ENCODE peak calls at places on chromosomes 5 and 9, in six cellular contexts. X is PC-9, T is lower lobe of right lung, E is bronchial epithelial cell, U is AG10803, P is cardiac fibroblast. J is an unnamed sample.

GRCh38 chr5:41656597-41656996 is 146.2 kb upstream of the PLCXD3 start:
- DNase-seq in E (peak), U (no peak), X (no peak), P (no peak), T (no peak), J (no peak)

GRCh38 chr5:2757563-2758311 is 6.3 kb upstream of the IRX2 start:
- DNase-seq in U (peak), X (peak), T (peak), P (peak), E (peak), J (no peak)

GRCh38 chr5:82163459-82164108 is 114.6 kb downstream of the RPS23 start:
- DNase-seq in T (no peak), U (peak), P (peak), X (no peak), E (peak), J (no peak)

GRCh38 chr5:173294673-173295320 is 33.4 kb downstream of the STC2 start:
- DNase-seq in X (no peak), E (no peak), U (no peak), P (no peak), T (no peak), J (no peak)

GRCh38 chr5:57863661-57864060 is 381.1 kb upstream of the ACTBL2 start:
- DNase-seq in P (no peak), U (peak), X (peak), E (no peak), T (no peak), J (no peak)

GRCh38 chr5:343461-344401 is 22.2 kb downstream of the AHRR start:
- DNase-seq in E (peak), P (peak), U (peak), X (no peak), T (peak), J (no peak)

GRCh38 chr5:172906436-172906835 is 52.8 kb upstream of the RPL26L1 start:
- DNase-seq in X (no peak), T (no peak), P (peak), E (no peak), U (peak), J (no peak)

GRCh38 chr9:127570533-127571111 is 41.5 kb upstream of the STXBP1 start:
- DNase-seq in P (no peak), E (no peak), T (no peak), X (peak), U (no peak), J (no peak)

GRCh38 chr5:83711982-83712601 is 8.6 kb downstream of the HAPLN1 start:
- DNase-seq in T (no peak), X (peak), P (peak), U (peak), E (peak), J (peak)

GRCh38 chr9:14547245-14548060 is 145.8 kb downstream of the ZDHHC21 start:
- DNase-seq in P (no peak), E (no peak), U (no peak), T (no peak), X (no peak), J (no peak)

GRCh38 chr9:130539473-130540223 is 39.7 kb upstream of the FUBP3 start:
- DNase-seq in P (peak), X (peak), T (no peak), U (peak), E (peak), J (peak)

GRCh38 chr5:9337908-9338307 is 208.0 kb downstream of the SEMA5A start:
- DNase-seq in E (peak), U (peak), P (peak), X (no peak), T (no peak), J (no peak)

GRCh38 chr5:9338796-9339195 is 207.1 kb downstream of the SEMA5A start:
- DNase-seq in U (no peak), P (no peak), E (no peak), T (no peak), X (no peak), J (no peak)

GRCh38 chr5:9340095-9340494 is 205.8 kb downstream of the SEMA5A start:
- DNase-seq in T (no peak), E (no peak), P (peak), U (peak), X (no peak), J (no peak)

GRCh38 chr5:9342161-9342787 is 203.6 kb downstream of the SEMA5A start:
- DNase-seq in U (no peak), P (no peak), E (no peak), T (no peak), X (no peak), J (no peak)

GRCh38 chr5:9339206-9339818 is 206.6 kb downstream of the SEMA5A start:
- DNase-seq in T (no peak), P (no peak), E (no peak), X (no peak), U (no peak), J (no peak)
- H3K4me3 ChIP-seq in T (no peak), P (no peak), E (no peak), X (no peak), U (no peak), J (no peak)

GRCh38 chr5:102762828-102763227 is 7.7 kb downstream of the PAM start:
- DNase-seq in E (peak), P (no peak), U (no peak), T (no peak), X (no peak), J (no peak)
- H3K4me3 ChIP-seq in E (no peak), P (no peak), U (no peak), T (no peak), X (no peak), J (no peak)

GRCh38 chr5:76622973-76623596 is at the start of gene F2RL2:
- DNase-seq in E (peak), U (peak), T (no peak), X (peak), P (peak), J (no peak)
- H3K4me3 ChIP-seq in E (no peak), U (peak), T (no peak), X (peak), P (peak), J (no peak)

DNA sequence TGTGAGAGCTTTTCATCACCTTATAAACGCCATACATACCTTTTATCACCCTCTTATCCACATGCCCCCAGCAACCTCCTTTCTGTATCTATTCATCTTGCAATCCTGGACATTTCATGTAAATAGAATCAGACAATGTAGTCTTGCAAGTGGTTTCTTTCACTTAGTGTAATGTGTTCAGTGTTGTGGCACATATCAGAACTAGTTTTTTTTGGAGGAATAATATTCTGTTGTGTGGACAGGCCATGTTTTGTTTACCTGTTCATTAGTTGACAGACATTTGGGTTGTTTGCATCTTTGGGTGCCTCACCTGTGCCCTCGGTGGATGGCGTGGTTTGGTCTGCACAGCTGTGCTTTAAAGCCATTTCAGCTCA is 1.3 kb downstream of the SQSTM1 start:
- DNase-seq in E (no peak), U (no peak), X (no peak), P (no peak), T (peak), J (no peak)
- H3K4me3 ChIP-seq in E (peak), U (peak), X (peak), P (peak), T (peak), J (peak)

J was measured in LNCaP clone FGC.